ENCODE peak calls at places on chromosomes 7 and 10, in ten cellular contexts. One of them, this sample, is unnamed.

GRCh38 chr10:22805304-22805703 is 90.9 kb upstream of the PIP4K2A start:
- DNase-seq in Daoy: peak
- DNase-seq in NCI-H2029: peak
- DNase-seq in SK-N-DZ: no peak
- DNase-seq in naive thymus-derived CD8-positive, alpha-beta T cell: no peak
- DNase-seq in DMS79 treated with DMSO at 0.1 percent for 48 hours: peak
- DNase-seq in activated T-helper 1 cell treated with Interleukin-2 at 50 U/mL for 16 hours: no peak
- DNase-seq in MV-4-11: no peak
- DNase-seq in occipital lobe: peak
- DNase-seq in GM04503: peak
- DNase-seq in this sample: peak

GRCh38 chr10:117950408-117950807 is 96.3 kb downstream of the RAB11FIP2 start:
- DNase-seq in occipital lobe: no peak
- DNase-seq in naive thymus-derived CD8-positive, alpha-beta T cell: no peak
- DNase-seq in MV-4-11: no peak
- DNase-seq in DMS79 treated with DMSO at 0.1 percent for 48 hours: peak
- DNase-seq in NCI-H2029: peak
- DNase-seq in Daoy: no peak
- DNase-seq in activated T-helper 1 cell treated with Interleukin-2 at 50 U/mL for 16 hours: no peak
- DNase-seq in SK-N-DZ: no peak
- DNase-seq in GM04503: no peak
- DNase-seq in this sample: no peak

GRCh38 chr10:119211625-119212441 is 4.5 kb downstream of the GRK5 start:
- DNase-seq in GM04503: no peak
- DNase-seq in occipital lobe: no peak
- DNase-seq in Daoy: peak
- DNase-seq in NCI-H2029: no peak
- DNase-seq in naive thymus-derived CD8-positive, alpha-beta T cell: no peak
- DNase-seq in MV-4-11: no peak
- DNase-seq in DMS79 treated with DMSO at 0.1 percent for 48 hours: no peak
- DNase-seq in activated T-helper 1 cell treated with Interleukin-2 at 50 U/mL for 16 hours: no peak
- DNase-seq in SK-N-DZ: peak
- DNase-seq in this sample: peak

GRCh38 chr7:150903627-150904026 is 51.3 kb downstream of the AOC1 start:
- DNase-seq in activated T-helper 1 cell treated with Interleukin-2 at 50 U/mL for 16 hours: no peak
- DNase-seq in DMS79 treated with DMSO at 0.1 percent for 48 hours: peak
- DNase-seq in SK-N-DZ: no peak
- DNase-seq in naive thymus-derived CD8-positive, alpha-beta T cell: no peak
- DNase-seq in MV-4-11: no peak
- DNase-seq in occipital lobe: peak
- DNase-seq in GM04503: peak
- DNase-seq in Daoy: peak
- DNase-seq in NCI-H2029: peak
- DNase-seq in this sample: peak

GRCh38 chr10:103734731-103735130 is 120.6 kb downstream of the SH3PXD2A start:
- DNase-seq in MV-4-11: no peak
- DNase-seq in GM04503: no peak
- DNase-seq in activated T-helper 1 cell treated with Interleukin-2 at 50 U/mL for 16 hours: no peak
- DNase-seq in occipital lobe: no peak
- DNase-seq in DMS79 treated with DMSO at 0.1 percent for 48 hours: no peak
- DNase-seq in naive thymus-derived CD8-positive, alpha-beta T cell: no peak
- DNase-seq in NCI-H2029: no peak
- DNase-seq in SK-N-DZ: no peak
- DNase-seq in Daoy: no peak
- DNase-seq in this sample: no peak

GRCh38 chr7:151088019-151088855 is 2.0 kb downstream of the AGAP3 start:
- DNase-seq in naive thymus-derived CD8-positive, alpha-beta T cell: no peak
- DNase-seq in GM04503: no peak
- DNase-seq in DMS79 treated with DMSO at 0.1 percent for 48 hours: no peak
- DNase-seq in Daoy: peak
- DNase-seq in MV-4-11: no peak
- DNase-seq in occipital lobe: no peak
- DNase-seq in NCI-H2029: no peak
- DNase-seq in activated T-helper 1 cell treated with Interleukin-2 at 50 U/mL for 16 hours: no peak
- DNase-seq in SK-N-DZ: no peak
- DNase-seq in this sample: no peak

GRCh38 chr7:92754756-92755581 is 81.4 kb downstream of the CDK6 start:
- DNase-seq in occipital lobe: peak
- DNase-seq in MV-4-11: peak
- DNase-seq in Daoy: peak
- DNase-seq in SK-N-DZ: peak
- DNase-seq in NCI-H2029: no peak
- DNase-seq in naive thymus-derived CD8-positive, alpha-beta T cell: no peak
- DNase-seq in GM04503: no peak
- DNase-seq in activated T-helper 1 cell treated with Interleukin-2 at 50 U/mL for 16 hours: no peak
- DNase-seq in DMS79 treated with DMSO at 0.1 percent for 48 hours: no peak
- DNase-seq in this sample: no peak

GRCh38 chr7:4273566-4274230 is 408.4 kb upstream of the FOXK1 start:
- DNase-seq in activated T-helper 1 cell treated with Interleukin-2 at 50 U/mL for 16 hours: no peak
- DNase-seq in NCI-H2029: no peak
- DNase-seq in SK-N-DZ: no peak
- DNase-seq in MV-4-11: no peak
- DNase-seq in Daoy: no peak
- DNase-seq in occipital lobe: no peak
- DNase-seq in DMS79 treated with DMSO at 0.1 percent for 48 hours: no peak
- DNase-seq in GM04503: no peak
- DNase-seq in naive thymus-derived CD8-positive, alpha-beta T cell: no peak
- DNase-seq in this sample: no peak

GRCh38 chr7:20554072-20554471 is 61.4 kb upstream of the ABCB5 start:
- DNase-seq in activated T-helper 1 cell treated with Interleukin-2 at 50 U/mL for 16 hours: no peak
- DNase-seq in MV-4-11: no peak
- DNase-seq in Daoy: no peak
- DNase-seq in SK-N-DZ: no peak
- DNase-seq in occipital lobe: no peak
- DNase-seq in NCI-H2029: no peak
- DNase-seq in GM04503: no peak
- DNase-seq in naive thymus-derived CD8-positive, alpha-beta T cell: no peak
- DNase-seq in DMS79 treated with DMSO at 0.1 percent for 48 hours: no peak
- DNase-seq in this sample: peak

GRCh38 chr10:72564596-72564995 is 61.3 kb downstream of the MICU1 start:
- DNase-seq in MV-4-11: no peak
- DNase-seq in naive thymus-derived CD8-positive, alpha-beta T cell: no peak
- DNase-seq in activated T-helper 1 cell treated with Interleukin-2 at 50 U/mL for 16 hours: no peak
- DNase-seq in occipital lobe: no peak
- DNase-seq in Daoy: no peak
- DNase-seq in SK-N-DZ: no peak
- DNase-seq in NCI-H2029: no peak
- DNase-seq in GM04503: peak
- DNase-seq in DMS79 treated with DMSO at 0.1 percent for 48 hours: no peak
- DNase-seq in this sample: peak

GRCh38 chr10:130707389-130707979 is 571.3 kb downstream of the GLRX3 start:
- DNase-seq in GM04503: no peak
- DNase-seq in MV-4-11: no peak
- DNase-seq in NCI-H2029: no peak
- DNase-seq in SK-N-DZ: no peak
- DNase-seq in activated T-helper 1 cell treated with Interleukin-2 at 50 U/mL for 16 hours: no peak
- DNase-seq in naive thymus-derived CD8-positive, alpha-beta T cell: no peak
- DNase-seq in Daoy: no peak
- DNase-seq in occipital lobe: no peak
- DNase-seq in DMS79 treated with DMSO at 0.1 percent for 48 hours: no peak
- DNase-seq in this sample: no peak

GRCh38 chr10:79070611-79071534 is 2.1 kb downstream of the ZMIZ1 start:
- DNase-seq in DMS79 treated with DMSO at 0.1 percent for 48 hours: peak
- DNase-seq in occipital lobe: peak
- DNase-seq in SK-N-DZ: peak
- DNase-seq in activated T-helper 1 cell treated with Interleukin-2 at 50 U/mL for 16 hours: no peak
- DNase-seq in MV-4-11: peak
- DNase-seq in NCI-H2029: peak
- DNase-seq in GM04503: peak
- DNase-seq in naive thymus-derived CD8-positive, alpha-beta T cell: no peak
- DNase-seq in Daoy: peak
- DNase-seq in this sample: peak

GRCh38 chr10:63077800-63078199 is 55.3 kb upstream of the NRBF2 start:
- DNase-seq in DMS79 treated with DMSO at 0.1 percent for 48 hours: no peak
- DNase-seq in GM04503: no peak
- DNase-seq in SK-N-DZ: no peak
- DNase-seq in naive thymus-derived CD8-positive, alpha-beta T cell: no peak
- DNase-seq in occipital lobe: no peak
- DNase-seq in MV-4-11: no peak
- DNase-seq in Daoy: no peak
- DNase-seq in NCI-H2029: no peak
- DNase-seq in activated T-helper 1 cell treated with Interleukin-2 at 50 U/mL for 16 hours: no peak
- DNase-seq in this sample: no peak

GRCh38 chr10:44046605-44047004 is 338.3 kb downstream of the CXCL12 start:
- DNase-seq in occipital lobe: peak
- DNase-seq in NCI-H2029: no peak
- DNase-seq in DMS79 treated with DMSO at 0.1 percent for 48 hours: no peak
- DNase-seq in MV-4-11: no peak
- DNase-seq in activated T-helper 1 cell treated with Interleukin-2 at 50 U/mL for 16 hours: no peak
- DNase-seq in GM04503: no peak
- DNase-seq in Daoy: peak
- DNase-seq in SK-N-DZ: no peak
- DNase-seq in naive thymus-derived CD8-positive, alpha-beta T cell: no peak
- DNase-seq in this sample: peak

GRCh38 chr7:99193527-99194214 is 14.2 kb downstream of the KPNA7 start:
- DNase-seq in DMS79 treated with DMSO at 0.1 percent for 48 hours: no peak
- DNase-seq in MV-4-11: no peak
- DNase-seq in naive thymus-derived CD8-positive, alpha-beta T cell: no peak
- DNase-seq in activated T-helper 1 cell treated with Interleukin-2 at 50 U/mL for 16 hours: no peak
- DNase-seq in SK-N-DZ: no peak
- DNase-seq in GM04503: peak
- DNase-seq in Daoy: peak
- DNase-seq in occipital lobe: no peak
- DNase-seq in NCI-H2029: no peak
- DNase-seq in this sample: peak

GRCh38 chr10:103570844-103571655 is 77.5 kb downstream of the NEURL1 start:
- DNase-seq in Daoy: no peak
- DNase-seq in MV-4-11: no peak
- DNase-seq in DMS79 treated with DMSO at 0.1 percent for 48 hours: no peak
- DNase-seq in GM04503: no peak
- DNase-seq in occipital lobe: no peak
- DNase-seq in activated T-helper 1 cell treated with Interleukin-2 at 50 U/mL for 16 hours: no peak
- DNase-seq in naive thymus-derived CD8-positive, alpha-beta T cell: no peak
- DNase-seq in NCI-H2029: no peak
- DNase-seq in SK-N-DZ: no peak
- DNase-seq in this sample: no peak

GRCh38 chr10:102324061-102324460 is 71.4 kb upstream of the NFKB2 start:
- DNase-seq in DMS79 treated with DMSO at 0.1 percent for 48 hours: no peak
- DNase-seq in occipital lobe: no peak
- DNase-seq in MV-4-11: no peak
- DNase-seq in Daoy: no peak
- DNase-seq in NCI-H2029: no peak
- DNase-seq in naive thymus-derived CD8-positive, alpha-beta T cell: no peak
- DNase-seq in SK-N-DZ: no peak
- DNase-seq in GM04503: no peak
- DNase-seq in activated T-helper 1 cell treated with Interleukin-2 at 50 U/mL for 16 hours: no peak
- DNase-seq in this sample: no peak

GRCh38 chr10:99872367-99873162 is 90.1 kb downstream of the ABCC2 start:
- DNase-seq in naive thymus-derived CD8-positive, alpha-beta T cell: no peak
- DNase-seq in Daoy: peak
- DNase-seq in activated T-helper 1 cell treated with Interleukin-2 at 50 U/mL for 16 hours: no peak
- DNase-seq in MV-4-11: no peak
- DNase-seq in occipital lobe: no peak
- DNase-seq in DMS79 treated with DMSO at 0.1 percent for 48 hours: no peak
- DNase-seq in SK-N-DZ: no peak
- DNase-seq in NCI-H2029: peak
- DNase-seq in GM04503: no peak
- DNase-seq in this sample: peak

GRCh38 chr10:31947144-31947926 is 18.7 kb upstream of the ARHGAP12 start:
- DNase-seq in GM04503: peak
- DNase-seq in NCI-H2029: no peak
- DNase-seq in SK-N-DZ: no peak
- DNase-seq in DMS79 treated with DMSO at 0.1 percent for 48 hours: no peak
- DNase-seq in Daoy: peak
- DNase-seq in MV-4-11: peak
- DNase-seq in naive thymus-derived CD8-positive, alpha-beta T cell: no peak
- DNase-seq in occipital lobe: no peak
- DNase-seq in activated T-helper 1 cell treated with Interleukin-2 at 50 U/mL for 16 hours: no peak
- DNase-seq in this sample: peak

GRCh38 chr7:82810558-82811259 is 352.0 kb downstream of the PCLO start:
- DNase-seq in NCI-H2029: peak
- DNase-seq in SK-N-DZ: peak
- DNase-seq in DMS79 treated with DMSO at 0.1 percent for 48 hours: peak
- DNase-seq in activated T-helper 1 cell treated with Interleukin-2 at 50 U/mL for 16 hours: no peak
- DNase-seq in MV-4-11: peak
- DNase-seq in GM04503: peak
- DNase-seq in occipital lobe: no peak
- DNase-seq in naive thymus-derived CD8-positive, alpha-beta T cell: no peak
- DNase-seq in Daoy: peak
- DNase-seq in this sample: peak

GRCh38 chr7:132410385-132410784 is 165.9 kb downstream of the PLXNA4 start:
- DNase-seq in Daoy: peak
- DNase-seq in naive thymus-derived CD8-positive, alpha-beta T cell: no peak
- DNase-seq in NCI-H2029: no peak
- DNase-seq in SK-N-DZ: no peak
- DNase-seq in GM04503: no peak
- DNase-seq in occipital lobe: no peak
- DNase-seq in activated T-helper 1 cell treated with Interleukin-2 at 50 U/mL for 16 hours: no peak
- DNase-seq in DMS79 treated with DMSO at 0.1 percent for 48 hours: no peak
- DNase-seq in MV-4-11: peak
- DNase-seq in this sample: peak

GRCh38 chr10:70579234-70580002 is 23.1 kb downstream of the PRF1 start:
- DNase-seq in NCI-H2029: no peak
- DNase-seq in GM04503: no peak
- DNase-seq in Daoy: no peak
- DNase-seq in naive thymus-derived CD8-positive, alpha-beta T cell: no peak
- DNase-seq in DMS79 treated with DMSO at 0.1 percent for 48 hours: no peak
- DNase-seq in occipital lobe: no peak
- DNase-seq in activated T-helper 1 cell treated with Interleukin-2 at 50 U/mL for 16 hours: no peak
- DNase-seq in SK-N-DZ: no peak
- DNase-seq in MV-4-11: peak
- DNase-seq in this sample: peak

GRCh38 chr10:62492012-62492869 is 118.1 kb downstream of the ZNF365 start:
- DNase-seq in Daoy: no peak
- DNase-seq in naive thymus-derived CD8-positive, alpha-beta T cell: no peak
- DNase-seq in DMS79 treated with DMSO at 0.1 percent for 48 hours: no peak
- DNase-seq in GM04503: peak
- DNase-seq in SK-N-DZ: peak
- DNase-seq in MV-4-11: peak
- DNase-seq in NCI-H2029: no peak
- DNase-seq in occipital lobe: no peak
- DNase-seq in activated T-helper 1 cell treated with Interleukin-2 at 50 U/mL for 16 hours: no peak
- DNase-seq in this sample: peak

GRCh38 chr10:70348228-70348850 is 34.1 kb downstream of the LRRC20 start:
- DNase-seq in activated T-helper 1 cell treated with Interleukin-2 at 50 U/mL for 16 hours: no peak
- DNase-seq in DMS79 treated with DMSO at 0.1 percent for 48 hours: no peak
- DNase-seq in Daoy: peak
- DNase-seq in GM04503: no peak
- DNase-seq in SK-N-DZ: peak
- DNase-seq in MV-4-11: peak
- DNase-seq in NCI-H2029: no peak
- DNase-seq in occipital lobe: no peak
- DNase-seq in naive thymus-derived CD8-positive, alpha-beta T cell: no peak
- DNase-seq in this sample: peak

GRCh38 chr7:100630066-100630465 is 11.3 kb downstream of the TFR2 start:
- DNase-seq in MV-4-11: no peak
- DNase-seq in naive thymus-derived CD8-positive, alpha-beta T cell: no peak
- DNase-seq in DMS79 treated with DMSO at 0.1 percent for 48 hours: no peak
- DNase-seq in activated T-helper 1 cell treated with Interleukin-2 at 50 U/mL for 16 hours: no peak
- DNase-seq in occipital lobe: no peak
- DNase-seq in GM04503: no peak
- DNase-seq in Daoy: no peak
- DNase-seq in SK-N-DZ: no peak
- DNase-seq in NCI-H2029: no peak
- DNase-seq in this sample: no peak

GRCh38 chr10:2225609-2226008 is 488.3 kb upstream of the ADARB2 start:
- DNase-seq in Daoy: peak
- DNase-seq in SK-N-DZ: no peak
- DNase-seq in naive thymus-derived CD8-positive, alpha-beta T cell: no peak
- DNase-seq in DMS79 treated with DMSO at 0.1 percent for 48 hours: no peak
- DNase-seq in NCI-H2029: no peak
- DNase-seq in occipital lobe: no peak
- DNase-seq in activated T-helper 1 cell treated with Interleukin-2 at 50 U/mL for 16 hours: no peak
- DNase-seq in GM04503: no peak
- DNase-seq in MV-4-11: no peak
- DNase-seq in this sample: peak

This sample was measured in M059J.